ENCODE peak calls at places on chromosomes 3 and 15, in six cellular contexts. T is caudate nucleus; P is uterus; Y is NCI-H82; X is WTC11; C is stimulated activated CD4-positive, alpha-beta T cell treated with anti-CD3 and anti-CD28 coated beads, Interleukin-2, amount 100 ng/mL, for 48 hours. V is an unnamed sample.
A peak's percentile ranks its signal among the peaks of the same experiment; 100 is the strongest.

GRCh38 chr3:51706788-51707731 is at the start of gene GRM2:
- DNase-seq in Y (peak; percentile 91), P (peak; percentile 56), T (no peak), C (no peak), X (peak; percentile 93), V (peak; percentile 32)

GRCh38 chr3:14262867-14263266 is 84.2 kb downstream of the LSM3 start:
- DNase-seq in T (no peak), C (no peak), P (no peak), Y (no peak), X (no peak), V (no peak)

GRCh38 chr15:34927726-34928125 is 41.8 kb downstream of the AQR start:
- DNase-seq in Y (peak; percentile 8), P (no peak), X (no peak), C (no peak), T (no peak), V (no peak)

GRCh38 chr3:46668591-46668990 is 24.9 kb downstream of the ALS2CL start:
- DNase-seq in Y (no peak), C (no peak), P (no peak), T (no peak), X (peak; percentile 4), V (no peak)

GRCh38 chr15:46365612-46366011 is 730.8 kb downstream of the SQOR start:
- DNase-seq in T (no peak), P (no peak), X (no peak), C (no peak), Y (no peak), V (no peak)

GRCh38 chr15:101813803-101814534 is 2.0 kb downstream of the OR4F15 start:
- DNase-seq in T (no peak), X (no peak), P (no peak), Y (peak; percentile 50), C (no peak), V (no peak)

GRCh38 chr3:39268554-39268910 is 11.3 kb downstream of the CX3CR1 start:
- DNase-seq in X (no peak), P (no peak), T (no peak), C (no peak), Y (no peak), V (no peak)

GRCh38 chr3:171328419-171329082 is 131.7 kb downstream of the TNIK start:
- DNase-seq in X (peak; percentile 22), P (no peak), C (no peak), T (no peak), Y (peak; percentile 64), V (peak; percentile 43)

GRCh38 chr3:131543714-131544113 is 40.9 kb upstream of the MRPL3 start:
- DNase-seq in Y (peak; percentile 41), P (peak; percentile 63), T (no peak), C (no peak), X (no peak), V (peak; percentile 17)

GRCh38 chr3:20080956-20081554 is 40.8 kb downstream of the KAT2B start:
- DNase-seq in Y (peak; percentile 67), X (no peak), P (peak; percentile 49), T (no peak), C (no peak), V (no peak)

GRCh38 chr3:46910166-46910760 is 32.7 kb downstream of the PTH1R start:
- DNase-seq in Y (no peak), P (no peak), X (no peak), T (no peak), C (no peak), V (no peak)

GRCh38 chr3:197017003-197017402 is 12.6 kb downstream of the MELTF start:
- DNase-seq in T (no peak), C (no peak), Y (no peak), P (no peak), X (no peak), V (no peak)

GRCh38 chr3:47310391-47310790 is 27.6 kb downstream of the KLHL18 start:
- DNase-seq in X (no peak), Y (no peak), T (no peak), P (no peak), C (no peak), V (no peak)

GRCh38 chr3:17014286-17014685 is 129.5 kb downstream of the PLCL2 start:
- DNase-seq in Y (no peak), P (no peak), C (no peak), T (no peak), X (no peak), V (no peak)